ENCODE peak calls at places on chromosome 14, in four cellular contexts. Y, B, C and D are unnamed samples.

GRCh38 chr14:62158779-62159178 is 396.6 kb downstream of the SNAPC1 start:
- DNase-seq in B (no peak), C (no peak), Y (no peak), D (no peak)

GRCh38 chr14:56709201-56709600 is 101.1 kb downstream of the OTX2 start:
- DNase-seq in Y (no peak), C (no peak), B (no peak), D (no peak)

GRCh38 chr14:85531594-85532391 is 1.8 kb downstream of the FLRT2 start:
- DNase-seq in Y (peak), C (no peak), B (no peak), D (peak)

GRCh38 chr14:100109594-100109955 is 44.4 kb downstream of the EVL start:
- DNase-seq in C (no peak), B (no peak), Y (no peak), D (no peak)

GRCh38 chr14:30034049-30034635 is 106.5 kb upstream of the PRKD1 start:
- DNase-seq in C (no peak), Y (no peak), B (no peak), D (no peak)

GRCh38 chr14:95482967-95483842 is 33.2 kb downstream of the SYNE3 start:
- DNase-seq in B (no peak), Y (no peak), C (peak), D (no peak)

GRCh38 chr14:36268957-36269734 is 51.3 kb downstream of the MBIP start:
- DNase-seq in B (no peak), C (no peak), Y (no peak), D (no peak)

GRCh38 chr14:52951730-52952481 is 1.1 kb upstream of the FERMT2 start:
- DNase-seq in Y (peak), B (no peak), C (peak), D (no peak)

GRCh38 chr14:84592770-84593169 is 937.2 kb upstream of the FLRT2 start:
- DNase-seq in Y (no peak), B (no peak), C (no peak), D (no peak)

GRCh38 chr14:22002860-22003284 is 329.3 kb upstream of the OR4E1 start:
- DNase-seq in Y (peak), B (no peak), C (no peak), D (no peak)

DNA sequence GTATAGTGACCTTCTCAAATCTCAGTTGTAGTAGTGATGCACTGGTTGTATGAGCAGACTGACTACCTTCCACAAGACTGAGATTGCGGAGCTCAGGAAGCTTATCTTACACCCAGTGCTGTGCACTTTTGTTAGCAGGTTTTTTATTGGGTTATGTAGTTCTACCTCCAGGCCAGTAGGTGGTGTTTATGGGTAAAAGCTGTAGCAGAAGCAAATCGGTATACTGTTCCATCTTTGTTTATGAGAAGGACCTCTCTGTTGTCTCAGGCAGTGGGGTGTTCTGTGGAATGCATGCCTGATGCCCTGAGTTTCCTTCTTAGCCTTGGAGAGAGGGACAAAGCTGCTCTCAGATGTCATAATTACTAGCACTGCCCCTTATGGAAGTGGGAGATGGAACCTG is 217.8 kb downstream of the LRFN5 start:
- DNase-seq in B (no peak), Y (no peak), C (no peak), D (no peak)
- TF ChIP-seq CTCF in B (no peak), Y (peak), C (no peak), D (peak)

DNA sequence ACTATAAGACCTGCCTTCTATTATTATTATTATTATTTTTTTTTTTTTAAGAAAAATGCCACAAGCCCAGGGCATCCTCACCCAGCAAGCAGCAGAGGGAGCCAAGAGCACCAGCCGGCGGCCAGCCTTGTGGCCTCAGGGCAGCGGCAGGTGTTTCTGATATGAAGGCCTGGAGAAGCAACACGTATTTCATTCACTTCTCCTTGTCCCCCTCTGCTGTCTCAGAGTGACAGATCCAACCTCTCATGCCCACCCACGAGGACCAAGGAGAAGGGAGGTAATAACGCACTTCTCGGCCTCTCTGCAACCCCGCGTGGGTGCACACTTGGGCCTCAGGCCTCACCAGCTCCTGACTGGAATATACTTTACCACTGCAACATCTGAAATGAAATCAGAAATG is 25.4 kb downstream of the CDC42BPB start:
- DNase-seq in Y (peak), C (no peak), B (no peak), D (no peak)
- TF ChIP-seq CTCF in Y (no peak), C (peak), B (no peak), D (peak)

DNA sequence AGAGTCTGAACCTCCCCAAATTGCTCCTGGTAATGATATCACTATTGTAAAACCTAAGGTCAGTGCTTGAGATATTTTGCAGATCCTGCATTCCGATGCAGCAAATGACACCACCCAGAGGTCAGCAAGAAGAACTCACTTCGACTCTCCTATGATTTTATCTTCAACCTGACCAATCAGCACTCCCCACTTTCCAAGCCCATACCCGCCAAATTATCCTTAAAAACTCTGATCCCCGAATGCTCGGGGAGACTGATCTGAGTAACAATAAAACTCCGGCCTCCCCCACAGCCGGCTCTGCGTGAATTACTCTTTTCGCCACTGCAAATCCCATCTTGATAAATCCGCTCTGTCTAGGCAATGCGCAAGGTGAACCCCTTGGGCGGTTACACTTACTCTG is 1.2 kb downstream of the NPC2 start:
- DNase-seq in Y (no peak), C (no peak), B (peak), D (no peak)
- TF ChIP-seq CTCF in Y (peak), C (peak), B (peak), D (peak)

GRCh38 chr14:106318700-106319099 is 792.3 kb downstream of the TMEM121 start:
- DNase-seq in B (no peak), C (no peak), Y (no peak), D (no peak)
- TF ChIP-seq CTCF in B (peak), C (no peak), Y (no peak), D (no peak)

GRCh38 chr14:34874386-34875030 is 652 bp downstream of the BAZ1A start:
- DNase-seq in Y (peak), B (peak), C (no peak), D (peak)
- TF ChIP-seq CTCF in Y (no peak), B (peak), C (peak), D (no peak)

GRCh38 chr14:68863610-68864300 is 70.9 kb upstream of the ZFP36L1 start:
- DNase-seq in B (no peak), Y (no peak), C (no peak), D (no peak)

GRCh38 chr14:68862954-68863594 is 70.2 kb upstream of the ZFP36L1 start:
- DNase-seq in B (peak), C (peak), Y (peak), D (peak)

GRCh38 chr14:68857671-68858070 is 64.8 kb upstream of the ZFP36L1 start:
- DNase-seq in B (no peak), C (no peak), Y (no peak), D (no peak)

GRCh38 chr14:68864301-68864810 is 71.5 kb upstream of the ZFP36L1 start:
- DNase-seq in C (no peak), Y (no peak), B (no peak), D (no peak)

DNA sequence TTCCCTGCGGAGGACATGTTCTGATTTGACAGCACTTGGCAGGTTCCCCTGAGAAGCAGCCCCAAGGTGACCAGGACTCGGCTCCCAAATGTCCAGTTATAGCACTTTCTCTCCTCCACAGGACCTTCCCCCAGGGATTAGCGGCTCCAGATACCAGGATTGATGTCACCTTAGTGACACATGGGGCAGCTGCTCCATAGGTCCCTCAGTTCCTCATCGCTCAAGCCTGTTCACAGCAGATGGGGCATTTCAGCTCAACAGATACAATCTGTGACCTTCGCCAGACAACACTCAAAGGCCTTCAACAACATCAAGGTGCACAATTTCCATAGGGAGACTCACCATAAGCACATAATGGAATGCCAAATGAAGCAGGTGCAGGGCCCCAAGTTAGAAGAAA is 67.9 kb upstream of the ZFP36L1 start:
- DNase-seq in C (no peak), B (no peak), Y (no peak), D (no peak)
- TF ChIP-seq CTCF in C (no peak), B (no peak), Y (no peak), D (no peak)